ENCODE peak calls at places on chromosomes 11 and 22, in five cellular contexts. One of them, this sample, is unnamed.

GRCh38 chr11:1207451-1208360 is 15.2 kb upstream of the MUC5B start:
- DNase-seq in AG10803: no peak
- DNase-seq in uterus: no peak
- DNase-seq in brain microvascular endothelial cell: no peak
- DNase-seq in colonic mucosa: peak; percentile 16
- DNase-seq in this sample: no peak

GRCh38 chr11:105923814-105924213 is 98.2 kb downstream of the MSANTD4 start:
- DNase-seq in brain microvascular endothelial cell: peak; percentile 45
- DNase-seq in colonic mucosa: no peak
- DNase-seq in uterus: no peak
- DNase-seq in AG10803: peak; percentile 24
- DNase-seq in this sample: peak; percentile 77

GRCh38 chr11:11608783-11609232 is 13.0 kb downstream of the GALNT18 start:
- DNase-seq in colonic mucosa: no peak
- DNase-seq in AG10803: peak; percentile 58
- DNase-seq in brain microvascular endothelial cell: no peak
- DNase-seq in uterus: no peak
- DNase-seq in this sample: no peak

GRCh38 chr22:24402460-24403192 is 24.8 kb upstream of the ADORA2A start:
- DNase-seq in uterus: peak; percentile 88
- DNase-seq in brain microvascular endothelial cell: peak; percentile 91
- DNase-seq in AG10803: peak; percentile 93
- DNase-seq in colonic mucosa: peak; percentile 95
- DNase-seq in this sample: peak; percentile 82

GRCh38 chr11:68954970-68955958 is 25.5 kb downstream of the MRGPRD start:
- DNase-seq in colonic mucosa: peak; percentile 73
- DNase-seq in uterus: peak; percentile 70
- DNase-seq in AG10803: no peak
- DNase-seq in brain microvascular endothelial cell: peak; percentile 5
- DNase-seq in this sample: no peak

GRCh38 chr11:2669926-2670469 is 29.8 kb downstream of the KCNQ1OT1 start:
- DNase-seq in AG10803: no peak
- DNase-seq in colonic mucosa: no peak
- DNase-seq in brain microvascular endothelial cell: no peak
- DNase-seq in uterus: peak; percentile 3
- DNase-seq in this sample: no peak

GRCh38 chr11:76728778-76729177 is 54.4 kb upstream of the TSKU start:
- DNase-seq in brain microvascular endothelial cell: no peak
- DNase-seq in colonic mucosa: no peak
- DNase-seq in AG10803: no peak
- DNase-seq in uterus: no peak
- DNase-seq in this sample: no peak

GRCh38 chr11:74417379-74417804 is 19.2 kb upstream of the PGM2L1 start:
- DNase-seq in AG10803: peak; percentile 20
- DNase-seq in brain microvascular endothelial cell: no peak
- DNase-seq in colonic mucosa: no peak
- DNase-seq in uterus: no peak
- DNase-seq in this sample: peak; percentile 82

GRCh38 chr11:76793391-76793811 is 10.2 kb downstream of the TSKU start:
- DNase-seq in uterus: no peak
- DNase-seq in colonic mucosa: no peak
- DNase-seq in AG10803: no peak
- DNase-seq in brain microvascular endothelial cell: no peak
- DNase-seq in this sample: no peak

GRCh38 chr11:126421243-126421642 is 65.8 kb downstream of the ST3GAL4 start:
- DNase-seq in AG10803: no peak
- DNase-seq in brain microvascular endothelial cell: no peak
- DNase-seq in uterus: no peak
- DNase-seq in colonic mucosa: no peak
- DNase-seq in this sample: no peak

GRCh38 chr22:18021431-18021830 is 2.9 kb downstream of the MICAL3 start:
- DNase-seq in AG10803: no peak
- DNase-seq in colonic mucosa: no peak
- DNase-seq in uterus: no peak
- DNase-seq in brain microvascular endothelial cell: no peak
- DNase-seq in this sample: no peak

GRCh38 chr11:11493698-11494097 is 128.1 kb downstream of the GALNT18 start:
- DNase-seq in brain microvascular endothelial cell: no peak
- DNase-seq in AG10803: no peak
- DNase-seq in colonic mucosa: no peak
- DNase-seq in uterus: no peak
- DNase-seq in this sample: no peak

GRCh38 chr11:64863381-64864060 is 14.9 kb downstream of the EHD1 start:
- DNase-seq in brain microvascular endothelial cell: no peak
- DNase-seq in uterus: no peak
- DNase-seq in colonic mucosa: no peak
- DNase-seq in AG10803: peak; percentile 36
- DNase-seq in this sample: no peak

GRCh38 chr11:94849836-94850235 is 81.7 kb downstream of the AMOTL1 start:
- DNase-seq in AG10803: peak; percentile 60
- DNase-seq in uterus: peak; percentile 35
- DNase-seq in brain microvascular endothelial cell: no peak
- DNase-seq in colonic mucosa: no peak
- DNase-seq in this sample: peak; percentile 75

GRCh38 chr11:47847892-47848635 is at the start of gene NUP160:
- DNase-seq in colonic mucosa: peak; percentile 91
- DNase-seq in AG10803: peak; percentile 40
- DNase-seq in brain microvascular endothelial cell: peak; percentile 48
- DNase-seq in uterus: peak; percentile 83
- DNase-seq in this sample: peak; percentile 24

GRCh38 chr11:60915250-60915914 is 1.4 kb downstream of the TMEM109 start:
- DNase-seq in AG10803: peak; percentile 65
- DNase-seq in brain microvascular endothelial cell: peak; percentile 36
- DNase-seq in uterus: peak; percentile 50
- DNase-seq in colonic mucosa: peak; percentile 72
- DNase-seq in this sample: no peak

GRCh38 chr11:100863080-100863581 is 176.0 kb downstream of the ARHGAP42 start:
- DNase-seq in uterus: no peak
- DNase-seq in colonic mucosa: no peak
- DNase-seq in AG10803: peak; percentile 93
- DNase-seq in brain microvascular endothelial cell: peak; percentile 85
- DNase-seq in this sample: peak; percentile 95

GRCh38 chr11:45264839-45265515 is 21.2 kb downstream of the SYT13 start:
- DNase-seq in brain microvascular endothelial cell: peak; percentile 87
- DNase-seq in uterus: no peak
- DNase-seq in colonic mucosa: no peak
- DNase-seq in AG10803: peak; percentile 56
- DNase-seq in this sample: peak; percentile 29

GRCh38 chr11:61888043-61888442 is 3.3 kb downstream of the FADS3 start:
- DNase-seq in uterus: peak; percentile 83
- DNase-seq in AG10803: peak; percentile 95
- DNase-seq in colonic mucosa: no peak
- DNase-seq in brain microvascular endothelial cell: peak; percentile 86
- DNase-seq in this sample: peak; percentile 77

GRCh38 chr11:8354622-8355417 is 91.1 kb upstream of the LMO1 start:
- DNase-seq in brain microvascular endothelial cell: no peak
- DNase-seq in uterus: no peak
- DNase-seq in AG10803: no peak
- DNase-seq in colonic mucosa: no peak
- DNase-seq in this sample: no peak

GRCh38 chr22:28514314-28514713 is 165.3 kb downstream of the TTC28 start:
- DNase-seq in AG10803: peak; percentile 15
- DNase-seq in colonic mucosa: no peak
- DNase-seq in uterus: no peak
- DNase-seq in brain microvascular endothelial cell: no peak
- DNase-seq in this sample: no peak

GRCh38 chr11:86183694-86184093 is 60.9 kb upstream of the EED start:
- DNase-seq in brain microvascular endothelial cell: peak; percentile 63
- DNase-seq in AG10803: no peak
- DNase-seq in colonic mucosa: no peak
- DNase-seq in uterus: no peak
- DNase-seq in this sample: no peak

GRCh38 chr22:40196628-40197027 is 18.9 kb downstream of the TNRC6B start:
- DNase-seq in colonic mucosa: no peak
- DNase-seq in AG10803: peak; percentile 89
- DNase-seq in brain microvascular endothelial cell: peak; percentile 90
- DNase-seq in uterus: peak; percentile 80
- DNase-seq in this sample: peak; percentile 80

GRCh38 chr11:123473941-123474668 is 44.0 kb downstream of the GRAMD1B start:
- DNase-seq in uterus: no peak
- DNase-seq in brain microvascular endothelial cell: peak; percentile 81
- DNase-seq in AG10803: peak; percentile 89
- DNase-seq in colonic mucosa: no peak
- DNase-seq in this sample: no peak

GRCh38 chr11:120178441-120179070 is 32.3 kb upstream of the OAF start:
- DNase-seq in colonic mucosa: no peak
- DNase-seq in brain microvascular endothelial cell: no peak
- DNase-seq in uterus: peak; percentile 13
- DNase-seq in AG10803: peak; percentile 37
- DNase-seq in this sample: no peak

GRCh38 chr11:94895971-94896370 is 77.4 kb downstream of the CWC15 start:
- DNase-seq in colonic mucosa: no peak
- DNase-seq in AG10803: peak; percentile 64
- DNase-seq in uterus: no peak
- DNase-seq in brain microvascular endothelial cell: peak; percentile 82
- DNase-seq in this sample: peak; percentile 45

GRCh38 chr22:21861856-21862255 is 5.6 kb downstream of the MAPK1 start:
- DNase-seq in uterus: no peak
- DNase-seq in colonic mucosa: no peak
- DNase-seq in brain microvascular endothelial cell: no peak
- DNase-seq in AG10803: no peak
- DNase-seq in this sample: no peak

GRCh38 chr11:60866911-60867870 is at the start of gene ZP1:
- DNase-seq in uterus: no peak
- DNase-seq in brain microvascular endothelial cell: no peak
- DNase-seq in AG10803: no peak
- DNase-seq in colonic mucosa: no peak
- DNase-seq in this sample: no peak

GRCh38 chr22:39012525-39013516 is 1.2 kb upstream of the APOBEC3C start:
- DNase-seq in uterus: peak; percentile 60
- DNase-seq in brain microvascular endothelial cell: no peak
- DNase-seq in colonic mucosa: no peak
- DNase-seq in AG10803: no peak
- DNase-seq in this sample: no peak

GRCh38 chr11:1394936-1395772 is 5.4 kb downstream of the BRSK2 start:
- DNase-seq in colonic mucosa: no peak
- DNase-seq in AG10803: no peak
- DNase-seq in uterus: no peak
- DNase-seq in brain microvascular endothelial cell: no peak
- DNase-seq in this sample: no peak

GRCh38 chr11:1225386-1226225 is 2.7 kb downstream of the MUC5B start:
- DNase-seq in AG10803: no peak
- DNase-seq in colonic mucosa: peak; percentile 17
- DNase-seq in brain microvascular endothelial cell: no peak
- DNase-seq in uterus: no peak
- DNase-seq in this sample: no peak

DNA sequence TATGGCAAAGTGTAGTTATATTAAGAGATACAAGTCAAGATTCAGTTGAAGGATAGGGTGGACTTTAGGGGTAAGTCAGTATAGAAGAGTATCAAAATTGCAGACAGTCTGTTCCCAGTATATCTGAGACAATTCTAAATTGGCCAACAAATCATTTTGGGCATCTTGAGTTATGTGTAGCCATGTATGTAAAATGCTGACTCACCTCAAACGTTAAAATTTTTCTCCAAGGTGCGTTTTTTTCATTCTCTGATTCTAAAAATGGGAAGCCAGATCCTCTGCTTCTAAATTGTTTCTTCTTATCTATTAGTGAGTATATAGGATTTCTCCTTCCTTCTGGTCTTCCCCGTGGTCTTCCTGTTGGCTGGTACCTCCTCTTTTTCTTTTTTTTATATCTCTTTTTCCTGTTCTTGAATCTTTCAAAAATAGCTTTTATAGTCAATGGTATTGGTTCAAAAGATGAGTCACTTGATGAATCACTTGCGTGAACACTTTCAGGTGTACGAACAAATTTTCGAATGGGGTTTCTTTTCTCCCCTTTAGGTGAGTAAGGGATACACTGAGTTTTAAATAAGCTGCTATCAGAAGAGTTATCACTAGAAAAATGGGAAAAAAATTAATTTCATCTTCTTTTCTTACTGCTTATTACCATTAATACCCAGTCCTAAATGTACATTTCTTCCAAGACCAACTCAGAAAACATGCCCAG is 3.2 kb downstream of the TAF1D start:
- DNase-seq in colonic mucosa: no peak
- DNase-seq in AG10803: no peak
- DNase-seq in uterus: no peak
- DNase-seq in brain microvascular endothelial cell: no peak
- DNase-seq in this sample: no peak
- H3K4me3 ChIP-seq in colonic mucosa: no peak overlapping the region
- H3K4me3 ChIP-seq in AG10803: peak overlapping the region; percentile 91
- H3K4me3 ChIP-seq in uterus: no peak overlapping the region
- H3K4me3 ChIP-seq in brain microvascular endothelial cell: peak overlapping the region; percentile 98
- H3K4me3 ChIP-seq in this sample: peak overlapping the region; percentile 94

DNA sequence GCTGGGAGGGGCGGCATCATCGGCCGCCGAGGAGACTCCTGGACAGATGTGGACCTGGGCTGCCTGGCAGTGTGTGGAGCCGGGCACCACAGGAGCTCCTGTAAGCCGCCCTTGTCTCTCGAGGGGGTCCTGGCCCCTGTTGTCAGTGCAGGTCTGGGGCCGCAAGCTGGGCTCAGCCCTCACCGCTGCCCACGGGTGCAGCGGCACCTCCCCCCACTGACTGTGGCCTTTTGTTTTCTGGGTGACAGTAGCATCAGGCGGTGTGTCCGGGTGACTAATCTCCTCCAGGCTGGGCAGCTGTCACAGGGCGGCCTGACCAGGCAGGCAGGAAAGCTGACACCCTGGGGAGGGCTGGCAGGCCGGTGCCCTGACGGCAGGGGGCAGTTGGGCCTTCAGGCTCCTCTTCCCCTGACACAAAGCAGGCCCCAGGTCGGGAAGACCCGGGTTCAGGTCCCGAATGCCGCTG is 16.2 kb downstream of the DGKZ start:
- DNase-seq in uterus: no peak
- DNase-seq in brain microvascular endothelial cell: peak; percentile 47
- DNase-seq in AG10803: peak; percentile 29
- DNase-seq in colonic mucosa: no peak
- DNase-seq in this sample: no peak
- TF ChIP-seq CTCF in uterus: no peak
- TF ChIP-seq CTCF in brain microvascular endothelial cell: peak; percentile 57
- TF ChIP-seq CTCF in AG10803: no peak
- TF ChIP-seq CTCF in colonic mucosa: no peak
- TF ChIP-seq CTCF in this sample: no peak

GRCh38 chr11:72673943-72674828 is at the start of gene PDE2A:
- DNase-seq in AG10803: no peak
- DNase-seq in brain microvascular endothelial cell: no peak
- DNase-seq in colonic mucosa: no peak
- DNase-seq in uterus: no peak
- DNase-seq in this sample: no peak
- H3K4me3 ChIP-seq in AG10803: no peak within 1 kb of the TSS
- H3K4me3 ChIP-seq in brain microvascular endothelial cell: no peak within 1 kb of the TSS
- H3K4me3 ChIP-seq in colonic mucosa: no peak within 1 kb of the TSS
- H3K4me3 ChIP-seq in uterus: no peak within 1 kb of the TSS
- H3K4me3 ChIP-seq in this sample: no peak within 1 kb of the TSS

GRCh38 chr11:24239016-24239720 is 257.7 kb upstream of the LUZP2 start:
- DNase-seq in uterus: no peak
- DNase-seq in colonic mucosa: no peak
- DNase-seq in brain microvascular endothelial cell: peak; percentile 41
- DNase-seq in AG10803: peak; percentile 87
- DNase-seq in this sample: peak; percentile 66
- TF ChIP-seq CTCF in uterus: no peak
- TF ChIP-seq CTCF in colonic mucosa: no peak
- TF ChIP-seq CTCF in brain microvascular endothelial cell: no peak
- TF ChIP-seq CTCF in AG10803: no peak
- TF ChIP-seq CTCF in this sample: no peak

DNA sequence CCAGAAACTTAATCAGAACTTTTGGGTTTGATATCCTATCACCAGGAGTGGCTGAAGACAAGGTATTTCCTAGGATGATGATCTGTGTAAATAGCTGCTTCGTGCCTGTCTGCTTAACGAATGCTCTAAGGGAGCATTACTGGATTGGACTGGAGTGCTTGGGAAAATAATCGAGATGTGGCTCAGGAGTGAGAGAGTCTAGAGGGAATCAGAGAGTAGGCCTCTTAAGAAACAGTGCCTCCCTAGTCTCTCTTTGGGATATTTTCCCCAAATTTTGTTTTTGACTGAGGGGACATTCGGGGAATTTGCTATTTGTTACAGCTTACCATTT is 2.5 kb downstream of the MAML2 start:
- DNase-seq in AG10803: peak; percentile 57
- DNase-seq in uterus: no peak
- DNase-seq in brain microvascular endothelial cell: no peak
- DNase-seq in colonic mucosa: no peak
- DNase-seq in this sample: no peak
- H3K4me3 ChIP-seq in AG10803: peak overlapping the region; percentile 63
- H3K4me3 ChIP-seq in uterus: peak overlapping the region; percentile 61
- H3K4me3 ChIP-seq in brain microvascular endothelial cell: peak overlapping the region; percentile 85
- H3K4me3 ChIP-seq in colonic mucosa: peak overlapping the region; percentile 69
- H3K4me3 ChIP-seq in this sample: peak overlapping the region; percentile 81

This sample was measured in astrocyte of the cerebellum.